ENCODE peak calls at places on chromosome 10, in six cellular contexts. A is adrenal gland; X is CD4-positive, CD25-positive, alpha-beta regulatory T cell; T is heart left ventricle; J is mesenchymal stem cell; G is hepatocyte. K is an unnamed sample.

GRCh38 chr10:4028838-4029583 is 244.0 kb upstream of the KLF6 start:
- DNase-seq in A (no peak), T (no peak), X (no peak), G (no peak), J (no peak), K (no peak)

GRCh38 chr10:97076781-97077180 is 109.0 kb downstream of the SLIT1 start:
- DNase-seq in G (no peak), T (peak; percentile 1), A (no peak), X (no peak), J (no peak), K (no peak)

GRCh38 chr10:34145751-34146150 is 669.3 kb downstream of the PARD3 start:
- DNase-seq in T (no peak), G (no peak), J (peak; percentile 18), A (no peak), X (no peak), K (no peak)

GRCh38 chr10:11851910-11852309 is 28.8 kb downstream of the PROSER2 start:
- DNase-seq in J (no peak), T (no peak), X (no peak), A (no peak), G (no peak), K (no peak)

GRCh38 chr10:128318868-128319267 is 192.6 kb upstream of the MKI67 start:
- DNase-seq in J (no peak), X (no peak), T (no peak), G (no peak), A (no peak), K (no peak)

GRCh38 chr10:125062244-125063208 is 97.8 kb downstream of the CTBP2 start:
- DNase-seq in T (peak; percentile 58), G (no peak), J (no peak), X (no peak), A (no peak), K (no peak)

GRCh38 chr10:47039558-47039905 is 128.3 kb downstream of the PTPN20 start:
- DNase-seq in T (no peak), X (no peak), G (no peak), A (no peak), J (no peak), K (no peak)

GRCh38 chr10:103736763-103737162 is 118.6 kb downstream of the SH3PXD2A start:
- DNase-seq in X (peak; percentile 47), T (no peak), G (no peak), J (no peak), A (no peak), K (no peak)

GRCh38 chr10:110668443-110668842 is 24.3 kb downstream of the RBM20 start:
- DNase-seq in J (no peak), X (no peak), A (no peak), G (no peak), T (no peak), K (no peak)

GRCh38 chr10:110671788-110672579 is 27.8 kb downstream of the RBM20 start:
- DNase-seq in G (peak; percentile 84), T (peak; percentile 82), A (peak; percentile 79), X (peak; percentile 73), J (peak; percentile 83), K (peak; percentile 81)

GRCh38 chr10:110670335-110670734 is 26.2 kb downstream of the RBM20 start:
- DNase-seq in J (no peak), X (no peak), A (no peak), T (no peak), G (no peak), K (no peak)

GRCh38 chr10:110676016-110676415 is 31.9 kb downstream of the RBM20 start:
- DNase-seq in X (no peak), A (no peak), T (no peak), G (no peak), J (no peak), K (no peak)

DNA sequence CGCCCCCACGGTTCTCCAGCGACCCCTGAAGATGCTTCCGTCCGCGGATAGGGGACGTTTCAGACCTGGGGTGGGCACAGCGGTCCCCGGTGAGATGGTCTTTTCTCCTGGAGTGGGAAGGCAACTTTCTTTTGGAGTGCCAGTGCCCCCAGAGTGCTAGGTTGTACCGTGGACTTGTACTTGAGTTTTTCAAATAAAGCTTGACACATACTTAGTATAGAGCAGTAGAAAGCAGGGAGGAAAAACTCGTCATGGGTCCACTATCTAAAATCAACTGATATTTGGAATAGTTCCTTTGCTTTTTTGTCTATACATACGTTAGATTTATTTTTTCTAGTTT is 28.4 kb downstream of the RBM20 start:
- DNase-seq in T (no peak), X (no peak), G (no peak), J (no peak), A (no peak), K (no peak)
- H3K27me3 ChIP-seq in T (no peaks in the 10 kb centered on the region), X (peaks cover 16% of the 10 kb centered on the region), G (no peaks in the 10 kb centered on the region), J (no peaks in the 10 kb centered on the region), A (no peaks in the 10 kb centered on the region), K (no peaks in the 10 kb centered on the region)

GRCh38 chr10:5428133-5428532 is 15.8 kb downstream of the NET1 start:
- DNase-seq in G (no peak), T (no peak), A (no peak), J (no peak), X (no peak), K (no peak)
- H3K4me1 ChIP-seq in G (no peaks in the 10 kb centered on the region), T (no peaks in the 10 kb centered on the region), A (no peaks in the 10 kb centered on the region), J (no peaks in the 10 kb centered on the region), X (no peaks in the 10 kb centered on the region), K (no peaks in the 10 kb centered on the region)

DNA sequence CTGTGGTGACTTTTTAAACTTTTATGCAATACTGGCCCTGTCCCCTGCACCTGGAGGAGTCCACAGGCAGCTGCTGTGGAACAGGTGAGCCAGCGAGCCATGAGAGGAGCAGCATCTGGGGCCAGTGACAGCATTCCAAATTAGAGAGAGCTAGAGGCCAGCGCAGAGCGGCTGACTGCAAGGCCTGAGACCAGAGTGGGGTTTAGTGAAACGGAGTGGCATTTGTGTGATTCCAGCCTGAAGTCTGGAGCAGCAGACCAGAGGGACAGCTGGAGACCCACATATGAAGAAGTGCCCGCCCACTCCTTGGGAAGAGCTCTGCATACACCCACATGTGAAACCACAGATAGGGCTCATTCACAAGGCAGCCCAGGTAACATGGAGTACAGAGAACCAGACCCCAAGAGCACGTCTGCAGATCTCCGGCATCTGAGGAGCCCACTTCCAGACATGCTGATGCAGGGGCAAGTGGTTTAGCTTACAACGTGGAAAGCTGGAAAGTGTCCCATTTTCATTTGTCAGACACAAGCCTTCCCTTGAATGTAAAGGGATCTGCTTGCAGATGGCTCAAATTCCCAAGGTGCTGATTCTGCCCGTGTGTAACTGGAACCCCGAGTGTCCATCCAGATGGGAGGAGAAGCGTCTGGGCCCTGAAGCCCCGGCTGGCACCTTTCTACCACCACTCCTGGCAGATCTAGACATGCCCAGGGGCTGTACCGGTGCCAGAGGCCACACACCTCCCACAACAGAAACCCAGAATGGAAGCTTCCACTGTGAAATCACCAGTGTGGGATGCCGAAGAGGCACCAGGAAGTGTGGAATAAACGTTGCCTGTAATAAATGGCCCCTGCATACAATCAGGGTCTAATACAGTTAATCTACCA is 256.0 kb upstream of the TCERG1L start:
- DNase-seq in A (no peak), G (no peak), T (no peak), J (no peak), X (no peak), K (peak; percentile 42)
- H3K4me3 ChIP-seq in A (no peak overlapping the region), G (no peak overlapping the region), T (no peak overlapping the region), J (no peak overlapping the region), X (no peak overlapping the region), K (no peak overlapping the region)

GRCh38 chr10:23521735-23522134 is 82.9 kb downstream of the OTUD1 start:
- DNase-seq in G (no peak), J (no peak), T (no peak), X (no peak), A (no peak), K (no peak)

GRCh38 chr10:23512355-23513058 is 73.6 kb downstream of the OTUD1 start:
- DNase-seq in X (no peak), T (no peak), G (peak; percentile 15), A (peak; percentile 57), J (peak; percentile 80), K (no peak)

GRCh38 chr10:23516530-23516929 is 77.7 kb downstream of the OTUD1 start:
- DNase-seq in T (no peak), X (no peak), J (peak; percentile 35), A (no peak), G (peak; percentile 53), K (no peak)

GRCh38 chr10:23514321-23514720 is 75.4 kb downstream of the OTUD1 start:
- DNase-seq in X (peak; percentile 34), J (peak; percentile 14), G (no peak), T (no peak), A (no peak), K (no peak)

DNA sequence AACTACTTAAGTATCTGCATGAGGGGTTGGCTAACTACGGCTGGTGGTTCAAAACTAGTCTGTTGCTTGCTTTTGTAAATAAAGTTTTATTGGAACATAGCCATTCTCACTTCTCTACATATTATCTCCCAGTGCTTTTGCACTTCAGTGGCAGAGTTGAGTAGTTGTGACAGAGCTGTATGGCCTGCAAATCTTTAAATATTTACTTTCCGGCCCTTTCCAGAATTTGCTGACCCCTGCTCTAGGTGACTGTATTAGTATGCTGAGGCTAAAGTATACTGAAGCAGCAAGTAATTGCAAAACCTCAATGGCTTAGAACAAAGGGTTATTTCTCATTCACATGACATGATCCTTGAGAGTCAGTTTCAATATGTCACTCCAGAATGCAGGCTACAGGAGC is 78.3 kb downstream of the OTUD1 start:
- DNase-seq in A (no peak), X (no peak), T (no peak), J (no peak), G (no peak), K (no peak)
- H3K27me3 ChIP-seq in A (no peaks in the 10 kb centered on the region), X (peaks cover 13% of the 10 kb centered on the region), T (no peaks in the 10 kb centered on the region), J (no peaks in the 10 kb centered on the region), G (peaks cover 17% of the 10 kb centered on the region), K (no peaks in the 10 kb centered on the region)

GRCh38 chr10:105029285-105029684 is 388.2 kb downstream of the SORCS3 start:
- DNase-seq in A (no peak), G (no peak), J (no peak), X (no peak), T (no peak), K (no peak)

GRCh38 chr10:105026566-105026965 is 385.5 kb downstream of the SORCS3 start:
- DNase-seq in X (no peak), T (no peak), G (no peak), J (no peak), A (no peak), K (no peak)

GRCh38 chr10:105023223-105023622 is 382.1 kb downstream of the SORCS3 start:
- DNase-seq in A (no peak), X (no peak), G (no peak), J (no peak), T (no peak), K (no peak)

GRCh38 chr10:105023706-105024105 is 382.6 kb downstream of the SORCS3 start:
- DNase-seq in J (no peak), A (no peak), X (no peak), T (no peak), G (no peak), K (no peak)

GRCh38 chr10:105024184-105024583 is 383.1 kb downstream of the SORCS3 start:
- DNase-seq in G (no peak), X (no peak), T (no peak), A (no peak), J (no peak), K (no peak)
- H3K4me1 ChIP-seq in G (no peaks in the 10 kb centered on the region), X (no peaks in the 10 kb centered on the region), T (no peaks in the 10 kb centered on the region), A (no peaks in the 10 kb centered on the region), J (no peaks in the 10 kb centered on the region), K (no peaks in the 10 kb centered on the region)